ENCODE peak calls at places on chromosomes 11 and 22, in eight cellular contexts. L is CD4-positive, CD25-positive, alpha-beta regulatory T cell; H is effector memory CD4-positive, alpha-beta T cell; A is tibial nerve; Q is mammary epithelial cell; U is GM23248; Z is cardiac muscle cell; X is H1. G is an unnamed sample. For H3K27me3 and H3K9me3, the result is how much of the 10 kb centered on the place peaks cover.

GRCh38 chr22:45503071-45503815 is 560 bp downstream of the FBLN1 start:
- DNase-seq in L (no peak), H (no peak), A (no peak), Q (peak), U (peak), Z (no peak), X (no peak), G (no peak)

GRCh38 chr11:71946144-71946571 is 17.3 kb downstream of the RNF121 start:
- DNase-seq in L (no peak), H (no peak), A (no peak), Q (peak), U (peak), Z (no peak), X (no peak), G (no peak)

GRCh38 chr11:94876645-94877445 is 96.5 kb downstream of the CWC15 start:
- DNase-seq in L (no peak), H (no peak), A (peak), Q (peak), U (peak), Z (peak), X (no peak), G (no peak)

GRCh38 chr22:43226368-43226979 is 39.5 kb upstream of the TTLL12 start:
- DNase-seq in L (no peak), H (no peak), A (no peak), Q (no peak), U (peak), Z (peak), X (peak), G (no peak)

GRCh38 chr11:41281131-41281742 is 178.2 kb downstream of the LRRC4C start:
- DNase-seq in L (no peak), H (no peak), A (no peak), Q (no peak), U (peak), Z (peak), X (no peak), G (no peak)

GRCh38 chr11:6298605-6299004 is 21.7 kb downstream of the CAVIN3 start:
- DNase-seq in L (no peak), H (no peak), A (no peak), Q (peak), U (peak), Z (peak), X (no peak), G (peak)

GRCh38 chr11:86443415-86443814 is 68.7 kb downstream of the CCDC81 start:
- DNase-seq in L (no peak), H (no peak), A (no peak), Q (no peak), U (no peak), Z (no peak), X (no peak), G (no peak)

GRCh38 chr11:62400281-62400680 is 18.6 kb upstream of the SCGB1A1 start:
- DNase-seq in L (no peak), H (no peak), A (no peak), Q (no peak), U (peak), Z (no peak), X (no peak), G (no peak)

GRCh38 chr11:6557761-6558674 is 45.4 kb downstream of the RRP8 start:
- DNase-seq in L (no peak), H (no peak), A (peak), Q (no peak), U (no peak), Z (no peak), X (no peak), G (no peak)

GRCh38 chr11:8167796-8168195 is 1.0 kb downstream of the RIC3 start:
- DNase-seq in L (no peak), H (no peak), A (no peak), Q (peak), U (peak), Z (peak), X (no peak), G (no peak)

GRCh38 chr11:16945671-16946469 is 68.3 kb downstream of the PLEKHA7 start:
- DNase-seq in L (peak), H (no peak), A (peak), Q (peak), U (peak), Z (peak), X (no peak), G (peak)

GRCh38 chr11:100739636-100740035 is 52.5 kb downstream of the ARHGAP42 start:
- DNase-seq in L (no peak), H (no peak), A (no peak), Q (no peak), U (no peak), Z (peak), X (no peak), G (no peak)

GRCh38 chr11:47858169-47858543 is 10.0 kb upstream of the NUP160 start:
- DNase-seq in L (no peak), H (no peak), A (no peak), Q (peak), U (peak), Z (no peak), X (no peak), G (no peak)

GRCh38 chr11:132312161-132312560 is 941.7 kb downstream of the NTM start:
- DNase-seq in L (no peak), H (no peak), A (no peak), Q (peak), U (peak), Z (no peak), X (no peak), G (no peak)

GRCh38 chr11:68825603-68826002 is 16.1 kb downstream of the CPT1A start:
- DNase-seq in L (peak), H (no peak), A (no peak), Q (no peak), U (no peak), Z (peak), X (no peak), G (no peak)

GRCh38 chr22:31585161-31585859 is 76.7 kb downstream of the PISD start:
- DNase-seq in L (no peak), H (no peak), A (no peak), Q (no peak), U (peak), Z (no peak), X (no peak), G (no peak)

GRCh38 chr11:6778518-6778917 is 4.3 kb upstream of the OR2AG1 start:
- DNase-seq in L (no peak), H (no peak), A (no peak), Q (no peak), U (no peak), Z (no peak), X (no peak), G (no peak)

GRCh38 chr11:24935059-24935458 is 438.2 kb downstream of the LUZP2 start:
- DNase-seq in L (no peak), H (no peak), A (no peak), Q (no peak), U (no peak), Z (no peak), X (no peak), G (no peak)

GRCh38 chr11:17610402-17610894 is 63.4 kb downstream of the OTOG start:
- DNase-seq in L (no peak), H (no peak), A (no peak), Q (no peak), U (no peak), Z (no peak), X (no peak), G (no peak)

GRCh38 chr22:29726512-29727247 is 6.9 kb downstream of the CABP7 start:
- DNase-seq in L (no peak), H (no peak), A (no peak), Q (no peak), U (no peak), Z (no peak), X (no peak), G (no peak)

GRCh38 chr11:7518811-7519562 is 5.2 kb downstream of the PPFIBP2 start:
- DNase-seq in L (no peak), H (no peak), A (no peak), Q (no peak), U (no peak), Z (no peak), X (no peak), G (no peak)

GRCh38 chr22:38352436-38352835 is 35.2 kb upstream of the CSNK1E start:
- DNase-seq in L (no peak), H (no peak), A (no peak), Q (no peak), U (no peak), Z (no peak), X (no peak), G (no peak)

GRCh38 chr11:109945626-109946321 is 147.4 kb upstream of the ZC3H12C start:
- DNase-seq in L (no peak), H (no peak), A (no peak), Q (no peak), U (no peak), Z (no peak), X (no peak), G (no peak)

GRCh38 chr11:47863189-47863892 is 15.2 kb upstream of the NUP160 start:
- DNase-seq in L (peak), H (no peak), A (no peak), Q (no peak), U (peak), Z (no peak), X (no peak), G (no peak)

GRCh38 chr22:43090130-43090789 is 1.1 kb upstream of the TTLL1 start:
- DNase-seq in L (peak), H (no peak), A (peak), Q (peak), U (peak), Z (no peak), X (no peak), G (no peak)

GRCh38 chr11:45158210-45158644 is 11.8 kb downstream of the PRDM11 start:
- DNase-seq in L (no peak), H (no peak), A (no peak), Q (no peak), U (no peak), Z (peak), X (no peak), G (no peak)

GRCh38 chr11:5123802-5124521 is 14.2 kb downstream of the OR52A5 start:
- DNase-seq in L (peak), H (no peak), A (peak), Q (peak), U (peak), Z (peak), X (peak), G (peak)

GRCh38 chr22:33129621-33130020 is 71.4 kb upstream of the SYN3 start:
- DNase-seq in L (no peak), H (no peak), A (no peak), Q (no peak), U (no peak), Z (no peak), X (no peak), G (no peak)

GRCh38 chr11:2325123-2325522 is 23.3 kb downstream of the TSPAN32 start:
- DNase-seq in L (no peak), H (no peak), A (no peak), Q (no peak), U (no peak), Z (no peak), X (no peak), G (no peak)

GRCh38 chr11:280762-281485 is 2.7 kb downstream of the NLRP6 start:
- DNase-seq in L (peak), H (no peak), A (no peak), Q (peak), U (peak), Z (no peak), X (no peak), G (peak)

GRCh38 chr11:129740125-129740719 is 75.4 kb upstream of the TMEM45B start:
- DNase-seq in L (no peak), H (no peak), A (no peak), Q (no peak), U (no peak), Z (no peak), X (no peak), G (no peak)

GRCh38 chr11:65532388-65533064 is 7.6 kb downstream of the SCYL1 start:
- DNase-seq in L (no peak), H (no peak), A (no peak), Q (no peak), U (no peak), Z (no peak), X (no peak), G (peak)

GRCh38 chr11:72634472-72635095 is 39.6 kb downstream of the PDE2A start:
- DNase-seq in L (no peak), H (no peak), A (no peak), Q (no peak), U (no peak), Z (no peak), X (no peak), G (no peak)

GRCh38 chr11:69485337-69486041 is 4.0 kb downstream of the LINC01488 start:
- DNase-seq in L (no peak), H (no peak), A (no peak), Q (no peak), U (no peak), Z (no peak), X (no peak), G (peak)

GRCh38 chr11:119741369-119742262 is 12.6 kb upstream of the NECTIN1 start:
- DNase-seq in L (peak), H (peak), A (no peak), Q (no peak), U (peak), Z (peak), X (no peak), G (peak)

GRCh38 chr11:18720811-18721575 is 5.0 kb downstream of the IGSF22 start:
- DNase-seq in L (peak), H (peak), A (peak), Q (peak), U (peak), Z (peak), X (peak), G (peak)

GRCh38 chr22:36155702-36156101 is 4.9 kb downstream of the APOL3 start:
- DNase-seq in L (no peak), H (no peak), A (peak), Q (no peak), U (peak), Z (no peak), X (no peak), G (peak)

GRCh38 chr11:57073121-57073520 is 84.4 kb downstream of the OR5AK2 start:
- DNase-seq in L (no peak), H (no peak), A (no peak), Q (no peak), U (peak), Z (no peak), X (no peak), G (no peak)

GRCh38 chr11:87324817-87325489 is 287.2 kb downstream of the TMEM135 start:
- DNase-seq in L (no peak), H (no peak), A (no peak), Q (no peak), U (no peak), Z (no peak), X (no peak), G (no peak)

GRCh38 chr11:65522640-65523322 is 2.1 kb upstream of the SCYL1 start:
- DNase-seq in L (peak), H (no peak), A (no peak), Q (no peak), U (no peak), Z (no peak), X (no peak), G (peak)

GRCh38 chr22:50105529-50106100 is 15.8 kb downstream of the MOV10L1 start:
- DNase-seq in L (peak), H (no peak), A (no peak), Q (peak), U (no peak), Z (no peak), X (no peak), G (no peak)

GRCh38 chr22:50104149-50104548 is 14.3 kb downstream of the MOV10L1 start:
- DNase-seq in L (no peak), H (no peak), A (no peak), Q (no peak), U (no peak), Z (no peak), X (no peak), G (no peak)

GRCh38 chr22:50101870-50102565 is 12.2 kb downstream of the MOV10L1 start:
- DNase-seq in L (no peak), H (no peak), A (no peak), Q (no peak), U (no peak), Z (no peak), X (no peak), G (no peak)

GRCh38 chr22:50107529-50107928 is 17.7 kb downstream of the MOV10L1 start:
- DNase-seq in L (no peak), H (no peak), A (no peak), Q (no peak), U (no peak), Z (no peak), X (no peak), G (no peak)

GRCh38 chr22:50102946-50103345 is 13.1 kb downstream of the MOV10L1 start:
- DNase-seq in L (no peak), H (no peak), A (no peak), Q (peak), U (peak), Z (no peak), X (no peak), G (no peak)
- H3K27ac ChIP-seq in L (no peak), H (no peak), A (no peak), Q (no peak), U (no peak), Z (no peak), X (no peak), G (no peak)

GRCh38 chr22:49137216-49137840 is 690.3 kb downstream of the BRD1 start:
- DNase-seq in L (no peak), H (no peak), A (no peak), Q (no peak), U (no peak), Z (no peak), X (no peak), G (no peak)
- H3K27me3 ChIP-seq in L (under half), H (under half), A (under half), Q (under half), U (under half), Z (under half), X (under half), G (under half)

DNA sequence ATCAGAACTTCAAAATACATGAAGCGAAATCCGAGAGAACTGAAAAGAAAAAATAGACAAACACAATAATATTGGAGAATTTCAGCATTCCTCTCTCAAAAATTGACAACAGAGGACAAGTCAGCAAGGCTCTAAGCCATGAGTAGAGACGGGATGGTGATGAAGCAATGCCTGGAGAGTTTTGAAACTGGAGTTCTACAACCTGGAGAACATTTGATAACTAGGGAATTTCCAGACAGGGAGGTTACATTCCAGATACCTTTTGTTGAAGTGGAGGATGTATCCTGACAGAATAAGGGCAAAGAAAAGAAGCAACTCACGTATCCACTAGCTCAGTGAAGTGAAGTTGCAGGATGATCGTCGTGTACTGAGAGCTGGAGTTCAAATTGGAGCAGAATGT is 291.4 kb downstream of the CTTN start:
- DNase-seq in L (no peak), H (no peak), A (no peak), Q (no peak), U (no peak), Z (no peak), X (no peak), G (no peak)
- H3K9me3 ChIP-seq in L (under half), H (under half), A (under half), Q (under half), U (under half), Z (under half), X (under half), G (under half)

DNA sequence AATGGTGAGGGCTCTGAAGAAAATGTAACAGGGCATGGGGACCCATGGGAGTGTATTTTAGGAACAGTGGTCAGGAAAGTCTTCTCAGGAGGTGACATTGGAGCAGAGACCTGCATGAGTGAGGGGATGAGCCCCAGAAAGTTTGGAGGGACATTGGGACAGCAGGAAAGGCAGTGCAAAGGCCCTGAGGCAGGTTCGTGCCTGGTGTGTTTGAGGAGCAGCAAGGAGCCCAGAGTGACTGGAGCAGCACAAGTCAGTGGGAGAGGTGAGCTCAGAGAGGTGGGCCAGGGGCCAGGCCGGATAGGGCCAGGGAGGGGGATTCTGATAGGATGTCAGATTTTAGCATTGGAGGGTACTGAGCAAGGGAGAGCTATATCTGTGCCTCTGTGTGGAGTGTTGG is 80.0 kb upstream of the CRYBB3 start:
- DNase-seq in L (no peak), H (no peak), A (no peak), Q (no peak), U (no peak), Z (no peak), X (no peak), G (no peak)
- H3K27ac ChIP-seq in L (no peak), H (no peak), A (peak), Q (peak), U (no peak), Z (no peak), X (no peak), G (peak)

DNA sequence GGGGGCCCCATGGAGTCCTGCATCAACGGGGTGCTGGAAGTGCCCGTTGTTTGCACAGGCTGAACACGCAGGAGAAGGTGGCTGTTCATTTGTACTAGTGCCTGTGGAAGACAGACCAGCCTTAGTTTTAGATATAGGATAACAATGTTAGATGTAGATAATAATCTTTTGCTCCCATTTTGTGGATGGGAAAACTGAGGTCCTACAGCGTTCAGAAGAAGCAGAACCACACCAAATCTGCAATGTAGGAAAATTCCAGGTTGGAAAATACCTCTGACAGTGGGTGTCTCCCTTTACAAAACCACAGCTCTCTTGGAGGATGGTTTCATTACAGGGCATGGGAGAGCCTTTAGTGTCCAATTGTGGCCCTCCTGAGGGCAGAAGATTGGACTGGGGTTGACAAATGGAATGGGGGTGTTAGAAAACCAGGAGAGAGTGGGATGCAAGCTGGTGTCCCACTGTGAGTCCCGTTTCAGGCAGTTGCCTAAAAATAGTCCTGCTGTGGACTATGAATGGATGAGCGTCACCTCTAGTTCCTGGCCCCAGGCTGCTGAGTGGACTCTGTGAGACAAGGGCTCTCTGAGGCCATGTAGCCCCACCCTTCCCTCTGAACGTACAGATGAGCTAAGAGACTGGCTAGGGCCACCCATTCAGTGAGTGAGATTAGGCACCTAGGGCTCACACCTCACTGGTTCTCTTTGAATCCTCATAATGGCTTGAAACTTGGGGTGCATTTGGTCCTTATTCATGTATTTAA is 508.8 kb downstream of the MN1 start:
- DNase-seq in L (no peak), H (no peak), A (no peak), Q (peak), U (peak), Z (peak), X (no peak), G (no peak)
- H3K27me3 ChIP-seq in L (under half), H (under half), A (under half), Q (under half), U (under half), Z (under half), X (under half), G (under half)

GRCh38 chr11:121508449-121508848 is 55.7 kb upstream of the SORL1-AS1 start:
- DNase-seq in L (no peak), H (no peak), A (no peak), Q (no peak), U (no peak), Z (no peak), X (no peak), G (no peak)

GRCh38 chr11:121500717-121501116 is 48.0 kb upstream of the SORL1-AS1 start:
- DNase-seq in L (no peak), H (no peak), A (no peak), Q (no peak), U (no peak), Z (no peak), X (no peak), G (no peak)

GRCh38 chr11:121500275-121500674 is 47.5 kb upstream of the SORL1-AS1 start:
- DNase-seq in L (no peak), H (no peak), A (no peak), Q (no peak), U (no peak), Z (no peak), X (no peak), G (no peak)

GRCh38 chr11:121499405-121499804 is 46.6 kb upstream of the SORL1-AS1 start:
- DNase-seq in L (no peak), H (no peak), A (no peak), Q (no peak), U (no peak), Z (no peak), X (no peak), G (no peak)

GRCh38 chr11:121503056-121503455 is 50.3 kb upstream of the SORL1-AS1 start:
- DNase-seq in L (no peak), H (no peak), A (no peak), Q (no peak), U (no peak), Z (no peak), X (no peak), G (no peak)
- H3K9me3 ChIP-seq in L (under half), H (under half), A (under half), Q (under half), U (under half), Z (under half), X (under half), G (under half)